ENCODE peak calls at places on chromosomes 2 and 18, in ten cellular contexts. H, C, Y, D, X, I, W, J, E and K are unnamed samples.

GRCh38 chr2:100013892-100014677 is 128.3 kb downstream of the AFF3 start:
- DNase-seq in E (peak; percentile 97), C (peak; percentile 21), J (peak; percentile 64), W (peak; percentile 62), X (peak; percentile 92), Y (peak; percentile 96), H (peak; percentile 81), I (peak; percentile 65), D (peak; percentile 80), K (no peak)

GRCh38 chr2:68824831-68825230 is 46.4 kb downstream of the BMP10 start:
- DNase-seq in J (no peak), I (peak; percentile 69), D (no peak), E (peak; percentile 66), X (peak; percentile 64), W (no peak), C (no peak), Y (no peak), H (no peak), K (no peak)

GRCh38 chr18:3179430-3180089 is 40.2 kb downstream of the MYOM1 start:
- DNase-seq in Y (no peak), D (no peak), W (no peak), H (no peak), X (no peak), C (no peak), J (no peak), E (no peak), I (no peak), K (no peak)

GRCh38 chr2:38244306-38244705 is 132.8 kb downstream of the ATL2 start:
- DNase-seq in H (no peak), X (no peak), E (no peak), J (no peak), C (no peak), I (no peak), Y (no peak), D (no peak), W (no peak), K (no peak)

GRCh38 chr2:79996709-79997108 is 307.8 kb downstream of the LRRTM1 start:
- DNase-seq in H (no peak), E (no peak), W (no peak), Y (no peak), D (no peak), J (no peak), X (no peak), C (no peak), I (no peak), K (no peak)

GRCh38 chr18:70299393-70299792 is 10.5 kb downstream of the SOCS6 start:
- DNase-seq in D (no peak), E (no peak), X (no peak), H (no peak), W (no peak), I (no peak), Y (no peak), C (no peak), J (no peak), K (no peak)

GRCh38 chr2:105636109-105636740 is 108.5 kb upstream of the NCK2 start:
- DNase-seq in Y (no peak), E (no peak), W (no peak), H (no peak), X (no peak), C (no peak), I (no peak), J (no peak), D (no peak), K (no peak)

GRCh38 chr2:191878576-191879298 is 31.8 kb upstream of the CAVIN2 start:
- DNase-seq in Y (peak; percentile 84), J (no peak), H (no peak), I (peak; percentile 87), E (peak; percentile 86), C (peak; percentile 91), D (no peak), W (no peak), X (peak; percentile 90), K (no peak)

GRCh38 chr18:62898359-62898758 is 183.0 kb downstream of the PHLPP1 start:
- DNase-seq in J (no peak), E (no peak), Y (no peak), D (no peak), I (no peak), C (no peak), X (no peak), H (no peak), W (no peak), K (no peak)

GRCh38 chr2:154713605-154714004 is 15.1 kb downstream of the KCNJ3 start:
- DNase-seq in X (no peak), C (no peak), H (no peak), E (no peak), J (no peak), Y (no peak), W (no peak), D (no peak), I (no peak), K (no peak)

GRCh38 chr2:62306751-62307468 is 111.0 kb downstream of the B3GNT2 start:
- DNase-seq in W (no peak), D (peak; percentile 73), C (peak; percentile 89), H (peak; percentile 48), E (peak; percentile 32), J (no peak), Y (no peak), I (peak; percentile 47), X (no peak), K (no peak)

GRCh38 chr2:15568874-15569273 is 7.7 kb upstream of the NBAS start:
- DNase-seq in Y (no peak), X (no peak), E (no peak), C (no peak), W (no peak), D (no peak), J (no peak), I (no peak), H (no peak), K (no peak)

GRCh38 chr2:15571729-15572128 is 10.6 kb upstream of the NBAS start:
- DNase-seq in H (no peak), D (no peak), Y (no peak), X (no peak), C (no peak), I (no peak), J (no peak), W (no peak), E (no peak), K (no peak)

GRCh38 chr2:15565392-15565791 is 4.3 kb upstream of the NBAS start:
- DNase-seq in I (no peak), D (no peak), H (no peak), E (no peak), Y (no peak), C (no peak), X (no peak), J (no peak), W (no peak), K (no peak)

GRCh38 chr2:15565994-15566671 is 5.0 kb upstream of the NBAS start:
- DNase-seq in D (no peak), I (no peak), C (no peak), Y (no peak), W (no peak), J (no peak), H (no peak), E (no peak), X (no peak), K (no peak)

GRCh38 chr2:15569658-15570615 is 8.8 kb upstream of the NBAS start:
- DNase-seq in H (no peak), J (no peak), W (no peak), C (no peak), E (no peak), D (no peak), Y (no peak), I (no peak), X (no peak), K (no peak)
- H3K4me3 ChIP-seq in H (no peak overlapping the region), J (no peak overlapping the region), W (no peak overlapping the region), C (no peak overlapping the region), E (no peak overlapping the region), D (no peak overlapping the region), Y (no peak overlapping the region), I (no peak overlapping the region), X (no peak overlapping the region), K (no peak overlapping the region)

GRCh38 chr2:232386740-232387450 is 8.3 kb downstream of the ALPP start:
- DNase-seq in W (no peak), X (no peak), E (peak; percentile 20), Y (no peak), H (no peak), D (no peak), C (no peak), J (no peak), I (no peak), K (peak; percentile 54)

GRCh38 chr2:232386490-232386739 is 7.9 kb downstream of the ALPP start:
- DNase-seq in D (no peak), C (no peak), I (no peak), W (no peak), Y (no peak), H (no peak), E (no peak), J (no peak), X (no peak), K (no peak)

GRCh38 chr2:232389327-232389726 is 10.8 kb downstream of the ALPP start:
- DNase-seq in E (peak; percentile 67), Y (no peak), I (no peak), H (no peak), W (no peak), X (no peak), D (no peak), J (no peak), C (no peak), K (no peak)

GRCh38 chr2:232388324-232388891 is 9.9 kb downstream of the ALPP start:
- DNase-seq in W (no peak), X (no peak), I (no peak), E (no peak), D (no peak), J (no peak), H (no peak), Y (no peak), C (no peak), K (no peak)

GRCh38 chr2:232387451-232388171 is 9.1 kb downstream of the ALPP start:
- DNase-seq in I (no peak), X (no peak), Y (no peak), C (no peak), D (no peak), W (no peak), J (no peak), H (no peak), E (no peak), K (no peak)
- H3K4me3 ChIP-seq in I (no peak overlapping the region), X (no peak overlapping the region), Y (no peak overlapping the region), C (no peak overlapping the region), D (no peak overlapping the region), W (peak overlapping the region; percentile 21), J (peak overlapping the region; percentile 6), H (no peak overlapping the region), E (no peak overlapping the region), K (peak overlapping the region; percentile 0)

GRCh38 chr2:208296610-208297009 is 30.6 kb downstream of the PIKFYVE start:
- DNase-seq in X (no peak), E (no peak), C (no peak), Y (no peak), D (no peak), H (no peak), J (no peak), I (no peak), W (no peak), K (no peak)
- H3K4me3 ChIP-seq in X (no peak overlapping the region), E (no peak overlapping the region), C (no peak overlapping the region), Y (no peak overlapping the region), D (no peak overlapping the region), H (no peak overlapping the region), J (no peak overlapping the region), I (no peak overlapping the region), W (no peak overlapping the region), K (no peak overlapping the region)

DNA sequence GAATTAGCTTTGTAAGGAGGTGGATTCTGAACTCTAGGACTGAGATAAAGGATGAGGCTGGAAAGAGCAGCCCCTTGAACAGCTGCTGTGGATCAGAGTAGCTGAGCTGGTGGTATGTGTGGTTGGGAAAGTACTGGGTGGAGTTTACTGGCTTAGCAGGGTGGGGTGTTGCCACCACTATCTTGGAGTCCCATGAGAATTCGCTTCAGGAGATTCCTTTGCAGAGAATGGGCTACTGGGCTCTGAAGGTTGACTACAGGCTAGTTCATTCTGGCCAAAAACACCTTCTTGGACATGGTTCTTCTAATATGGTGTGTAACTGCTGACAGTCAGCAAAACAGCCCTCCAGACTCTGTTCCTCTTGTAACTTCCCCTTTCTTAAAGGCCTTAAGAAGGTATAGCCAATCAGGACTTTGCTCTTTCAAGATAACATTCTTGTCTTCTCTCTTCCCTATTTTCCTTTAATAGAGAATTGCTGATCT is 52.7 kb downstream of the TET3 start:
- DNase-seq in W (no peak), E (no peak), J (no peak), D (no peak), I (peak; percentile 81), Y (no peak), X (peak; percentile 20), H (no peak), C (no peak), K (no peak)
- H3K4me3 ChIP-seq in W (no peak overlapping the region), E (no peak overlapping the region), J (no peak overlapping the region), D (no peak overlapping the region), I (no peak overlapping the region), Y (no peak overlapping the region), X (no peak overlapping the region), H (no peak overlapping the region), C (no peak overlapping the region), K (no peak overlapping the region)